ENCODE peak calls at places on chromosome 6, in nine cellular contexts. One of them, this sample, is unnamed.
A peak's percentile ranks its signal among the peaks of the same experiment; 100 is the strongest.

GRCh38 chr6:164124473-164124872 is 710.0 kb downstream of the QKI start:
- ATAC-seq in memory B cell: no peak
- ATAC-seq in naive thymus-derived CD8-positive, alpha-beta T cell: no peak
- ATAC-seq in central memory CD8-positive, alpha-beta T cell: no peak
- ATAC-seq in natural killer cell: no peak
- ATAC-seq in lung: no peak
- ATAC-seq in left ventricle myocardium superior: no peak
- ATAC-seq in upper lobe of right lung: no peak
- ATAC-seq in activated CD8-positive, alpha-beta memory T cell treated with anti-CD3 and anti-CD28 coated beads, Interleukin-2, amount 10 ng/mL, durations not matched to agents 7 days and 5 days: no peak
- ATAC-seq in this sample: no peak

GRCh38 chr6:16582437-16583150 is 178.7 kb downstream of the ATXN1 start:
- ATAC-seq in left ventricle myocardium superior: no peak
- ATAC-seq in naive thymus-derived CD8-positive, alpha-beta T cell: no peak
- ATAC-seq in natural killer cell: no peak
- ATAC-seq in lung: no peak
- ATAC-seq in activated CD8-positive, alpha-beta memory T cell treated with anti-CD3 and anti-CD28 coated beads, Interleukin-2, amount 10 ng/mL, durations not matched to agents 7 days and 5 days: no peak
- ATAC-seq in memory B cell: no peak
- ATAC-seq in upper lobe of right lung: no peak
- ATAC-seq in central memory CD8-positive, alpha-beta T cell: no peak
- ATAC-seq in this sample: no peak

GRCh38 chr6:107803957-107804356 is 20.2 kb downstream of the SCML4 start:
- ATAC-seq in activated CD8-positive, alpha-beta memory T cell treated with anti-CD3 and anti-CD28 coated beads, Interleukin-2, amount 10 ng/mL, durations not matched to agents 7 days and 5 days: no peak
- ATAC-seq in lung: no peak
- ATAC-seq in central memory CD8-positive, alpha-beta T cell: no peak
- ATAC-seq in upper lobe of right lung: no peak
- ATAC-seq in memory B cell: no peak
- ATAC-seq in left ventricle myocardium superior: no peak
- ATAC-seq in naive thymus-derived CD8-positive, alpha-beta T cell: no peak
- ATAC-seq in natural killer cell: no peak
- ATAC-seq in this sample: no peak

GRCh38 chr6:75422024-75422639 is 71.5 kb downstream of the FILIP1 start:
- ATAC-seq in lung: no peak
- ATAC-seq in activated CD8-positive, alpha-beta memory T cell treated with anti-CD3 and anti-CD28 coated beads, Interleukin-2, amount 10 ng/mL, durations not matched to agents 7 days and 5 days: no peak
- ATAC-seq in central memory CD8-positive, alpha-beta T cell: no peak
- ATAC-seq in naive thymus-derived CD8-positive, alpha-beta T cell: no peak
- ATAC-seq in upper lobe of right lung: no peak
- ATAC-seq in memory B cell: no peak
- ATAC-seq in natural killer cell: no peak
- ATAC-seq in left ventricle myocardium superior: peak; percentile 4
- ATAC-seq in this sample: no peak

GRCh38 chr6:93424303-93425064 is 5.1 kb upstream of the EPHA7 start:
- ATAC-seq in left ventricle myocardium superior: no peak
- ATAC-seq in central memory CD8-positive, alpha-beta T cell: no peak
- ATAC-seq in memory B cell: no peak
- ATAC-seq in activated CD8-positive, alpha-beta memory T cell treated with anti-CD3 and anti-CD28 coated beads, Interleukin-2, amount 10 ng/mL, durations not matched to agents 7 days and 5 days: no peak
- ATAC-seq in natural killer cell: no peak
- ATAC-seq in upper lobe of right lung: no peak
- ATAC-seq in lung: no peak
- ATAC-seq in naive thymus-derived CD8-positive, alpha-beta T cell: no peak
- ATAC-seq in this sample: no peak

GRCh38 chr6:137731960-137732616 is 135.0 kb upstream of the TNFAIP3 start:
- ATAC-seq in lung: no peak
- ATAC-seq in naive thymus-derived CD8-positive, alpha-beta T cell: no peak
- ATAC-seq in left ventricle myocardium superior: peak; percentile 42
- ATAC-seq in upper lobe of right lung: peak; percentile 59
- ATAC-seq in natural killer cell: no peak
- ATAC-seq in central memory CD8-positive, alpha-beta T cell: no peak
- ATAC-seq in memory B cell: no peak
- ATAC-seq in activated CD8-positive, alpha-beta memory T cell treated with anti-CD3 and anti-CD28 coated beads, Interleukin-2, amount 10 ng/mL, durations not matched to agents 7 days and 5 days: no peak
- ATAC-seq in this sample: no peak

GRCh38 chr6:113381957-113382356 is 475.2 kb upstream of the MARCKS start:
- ATAC-seq in activated CD8-positive, alpha-beta memory T cell treated with anti-CD3 and anti-CD28 coated beads, Interleukin-2, amount 10 ng/mL, durations not matched to agents 7 days and 5 days: no peak
- ATAC-seq in natural killer cell: no peak
- ATAC-seq in upper lobe of right lung: no peak
- ATAC-seq in left ventricle myocardium superior: peak; percentile 43
- ATAC-seq in lung: no peak
- ATAC-seq in memory B cell: peak; percentile 99
- ATAC-seq in naive thymus-derived CD8-positive, alpha-beta T cell: no peak
- ATAC-seq in central memory CD8-positive, alpha-beta T cell: no peak
- ATAC-seq in this sample: peak; percentile 73

GRCh38 chr6:16296061-16296670 is 57.8 kb downstream of the GMPR start:
- ATAC-seq in upper lobe of right lung: no peak
- ATAC-seq in memory B cell: no peak
- ATAC-seq in naive thymus-derived CD8-positive, alpha-beta T cell: no peak
- ATAC-seq in central memory CD8-positive, alpha-beta T cell: no peak
- ATAC-seq in left ventricle myocardium superior: no peak
- ATAC-seq in activated CD8-positive, alpha-beta memory T cell treated with anti-CD3 and anti-CD28 coated beads, Interleukin-2, amount 10 ng/mL, durations not matched to agents 7 days and 5 days: no peak
- ATAC-seq in lung: no peak
- ATAC-seq in natural killer cell: no peak
- ATAC-seq in this sample: no peak

GRCh38 chr6:49764571-49765236 is 20.5 kb upstream of the CRISP3 start:
- ATAC-seq in left ventricle myocardium superior: no peak
- ATAC-seq in lung: no peak
- ATAC-seq in activated CD8-positive, alpha-beta memory T cell treated with anti-CD3 and anti-CD28 coated beads, Interleukin-2, amount 10 ng/mL, durations not matched to agents 7 days and 5 days: no peak
- ATAC-seq in memory B cell: no peak
- ATAC-seq in naive thymus-derived CD8-positive, alpha-beta T cell: no peak
- ATAC-seq in central memory CD8-positive, alpha-beta T cell: no peak
- ATAC-seq in natural killer cell: no peak
- ATAC-seq in upper lobe of right lung: no peak
- ATAC-seq in this sample: no peak

GRCh38 chr6:155177369-155177961 is 86.3 kb upstream of the CLDN20 start:
- ATAC-seq in natural killer cell: no peak
- ATAC-seq in lung: no peak
- ATAC-seq in central memory CD8-positive, alpha-beta T cell: no peak
- ATAC-seq in left ventricle myocardium superior: peak; percentile 46
- ATAC-seq in upper lobe of right lung: peak; percentile 69
- ATAC-seq in naive thymus-derived CD8-positive, alpha-beta T cell: no peak
- ATAC-seq in memory B cell: peak; percentile 9
- ATAC-seq in activated CD8-positive, alpha-beta memory T cell treated with anti-CD3 and anti-CD28 coated beads, Interleukin-2, amount 10 ng/mL, durations not matched to agents 7 days and 5 days: peak; percentile 41
- ATAC-seq in this sample: peak; percentile 43

GRCh38 chr6:18392346-18392877 is 5.3 kb downstream of the RNF144B start:
- ATAC-seq in upper lobe of right lung: no peak
- ATAC-seq in natural killer cell: no peak
- ATAC-seq in central memory CD8-positive, alpha-beta T cell: no peak
- ATAC-seq in naive thymus-derived CD8-positive, alpha-beta T cell: no peak
- ATAC-seq in activated CD8-positive, alpha-beta memory T cell treated with anti-CD3 and anti-CD28 coated beads, Interleukin-2, amount 10 ng/mL, durations not matched to agents 7 days and 5 days: no peak
- ATAC-seq in left ventricle myocardium superior: no peak
- ATAC-seq in lung: no peak
- ATAC-seq in memory B cell: peak; percentile 76
- ATAC-seq in this sample: no peak

GRCh38 chr6:37502703-37503485 is 3.2 kb upstream of the CCDC167 start:
- ATAC-seq in naive thymus-derived CD8-positive, alpha-beta T cell: peak; percentile 76
- ATAC-seq in lung: no peak
- ATAC-seq in central memory CD8-positive, alpha-beta T cell: peak; percentile 81
- ATAC-seq in activated CD8-positive, alpha-beta memory T cell treated with anti-CD3 and anti-CD28 coated beads, Interleukin-2, amount 10 ng/mL, durations not matched to agents 7 days and 5 days: peak; percentile 32
- ATAC-seq in natural killer cell: peak; percentile 78
- ATAC-seq in memory B cell: peak; percentile 67
- ATAC-seq in left ventricle myocardium superior: no peak
- ATAC-seq in upper lobe of right lung: no peak
- ATAC-seq in this sample: no peak

GRCh38 chr6:95569560-95569959 is 7.8 kb upstream of the MANEA start:
- ATAC-seq in naive thymus-derived CD8-positive, alpha-beta T cell: no peak
- ATAC-seq in memory B cell: no peak
- ATAC-seq in activated CD8-positive, alpha-beta memory T cell treated with anti-CD3 and anti-CD28 coated beads, Interleukin-2, amount 10 ng/mL, durations not matched to agents 7 days and 5 days: no peak
- ATAC-seq in lung: no peak
- ATAC-seq in upper lobe of right lung: no peak
- ATAC-seq in left ventricle myocardium superior: no peak
- ATAC-seq in central memory CD8-positive, alpha-beta T cell: no peak
- ATAC-seq in natural killer cell: no peak
- ATAC-seq in this sample: no peak

GRCh38 chr6:87174078-87174579 is 18.8 kb downstream of the ZNF292 start:
- ATAC-seq in natural killer cell: peak; percentile 48
- ATAC-seq in memory B cell: peak; percentile 43
- ATAC-seq in central memory CD8-positive, alpha-beta T cell: no peak
- ATAC-seq in activated CD8-positive, alpha-beta memory T cell treated with anti-CD3 and anti-CD28 coated beads, Interleukin-2, amount 10 ng/mL, durations not matched to agents 7 days and 5 days: no peak
- ATAC-seq in lung: no peak
- ATAC-seq in naive thymus-derived CD8-positive, alpha-beta T cell: peak; percentile 59
- ATAC-seq in left ventricle myocardium superior: peak; percentile 95
- ATAC-seq in upper lobe of right lung: peak; percentile 33
- ATAC-seq in this sample: peak; percentile 95

GRCh38 chr6:26086214-26086613 is 1.0 kb upstream of the HFE start:
- ATAC-seq in upper lobe of right lung: no peak
- ATAC-seq in left ventricle myocardium superior: no peak
- ATAC-seq in central memory CD8-positive, alpha-beta T cell: peak; percentile 89
- ATAC-seq in naive thymus-derived CD8-positive, alpha-beta T cell: peak; percentile 97
- ATAC-seq in natural killer cell: peak; percentile 61
- ATAC-seq in lung: no peak
- ATAC-seq in activated CD8-positive, alpha-beta memory T cell treated with anti-CD3 and anti-CD28 coated beads, Interleukin-2, amount 10 ng/mL, durations not matched to agents 7 days and 5 days: peak; percentile 82
- ATAC-seq in memory B cell: peak; percentile 13
- ATAC-seq in this sample: no peak

GRCh38 chr6:11710221-11710836 is 68.3 kb downstream of the ADTRP start:
- ATAC-seq in natural killer cell: no peak
- ATAC-seq in central memory CD8-positive, alpha-beta T cell: no peak
- ATAC-seq in memory B cell: no peak
- ATAC-seq in lung: no peak
- ATAC-seq in left ventricle myocardium superior: no peak
- ATAC-seq in activated CD8-positive, alpha-beta memory T cell treated with anti-CD3 and anti-CD28 coated beads, Interleukin-2, amount 10 ng/mL, durations not matched to agents 7 days and 5 days: peak; percentile 35
- ATAC-seq in upper lobe of right lung: no peak
- ATAC-seq in naive thymus-derived CD8-positive, alpha-beta T cell: peak; percentile 82
- ATAC-seq in this sample: no peak

GRCh38 chr6:34657307-34657978 is 39.1 kb downstream of the ILRUN start:
- ATAC-seq in memory B cell: no peak
- ATAC-seq in naive thymus-derived CD8-positive, alpha-beta T cell: peak; percentile 25
- ATAC-seq in upper lobe of right lung: peak; percentile 81
- ATAC-seq in activated CD8-positive, alpha-beta memory T cell treated with anti-CD3 and anti-CD28 coated beads, Interleukin-2, amount 10 ng/mL, durations not matched to agents 7 days and 5 days: peak; percentile 13
- ATAC-seq in natural killer cell: peak; percentile 48
- ATAC-seq in left ventricle myocardium superior: peak; percentile 78
- ATAC-seq in central memory CD8-positive, alpha-beta T cell: no peak
- ATAC-seq in lung: peak; percentile 60
- ATAC-seq in this sample: peak; percentile 66

GRCh38 chr6:7974932-7975763 is 64.6 kb upstream of the TXNDC5 start:
- ATAC-seq in naive thymus-derived CD8-positive, alpha-beta T cell: no peak
- ATAC-seq in natural killer cell: no peak
- ATAC-seq in lung: peak; percentile 79
- ATAC-seq in left ventricle myocardium superior: peak; percentile 95
- ATAC-seq in activated CD8-positive, alpha-beta memory T cell treated with anti-CD3 and anti-CD28 coated beads, Interleukin-2, amount 10 ng/mL, durations not matched to agents 7 days and 5 days: no peak
- ATAC-seq in upper lobe of right lung: peak; percentile 86
- ATAC-seq in memory B cell: no peak
- ATAC-seq in central memory CD8-positive, alpha-beta T cell: no peak
- ATAC-seq in this sample: peak; percentile 64

GRCh38 chr6:168746013-168746412 is 305.0 kb downstream of the SMOC2 start:
- ATAC-seq in upper lobe of right lung: no peak
- ATAC-seq in central memory CD8-positive, alpha-beta T cell: no peak
- ATAC-seq in lung: no peak
- ATAC-seq in naive thymus-derived CD8-positive, alpha-beta T cell: no peak
- ATAC-seq in activated CD8-positive, alpha-beta memory T cell treated with anti-CD3 and anti-CD28 coated beads, Interleukin-2, amount 10 ng/mL, durations not matched to agents 7 days and 5 days: no peak
- ATAC-seq in natural killer cell: no peak
- ATAC-seq in left ventricle myocardium superior: no peak
- ATAC-seq in memory B cell: no peak
- ATAC-seq in this sample: no peak

GRCh38 chr6:19417713-19418112 is 419.5 kb upstream of the ID4 start:
- ATAC-seq in activated CD8-positive, alpha-beta memory T cell treated with anti-CD3 and anti-CD28 coated beads, Interleukin-2, amount 10 ng/mL, durations not matched to agents 7 days and 5 days: no peak
- ATAC-seq in central memory CD8-positive, alpha-beta T cell: no peak
- ATAC-seq in lung: no peak
- ATAC-seq in upper lobe of right lung: no peak
- ATAC-seq in natural killer cell: no peak
- ATAC-seq in left ventricle myocardium superior: no peak
- ATAC-seq in memory B cell: no peak
- ATAC-seq in naive thymus-derived CD8-positive, alpha-beta T cell: no peak
- ATAC-seq in this sample: peak; percentile 92

GRCh38 chr6:82067021-82067420 is 180.5 kb downstream of the IBTK start:
- ATAC-seq in natural killer cell: no peak
- ATAC-seq in upper lobe of right lung: peak; percentile 64
- ATAC-seq in central memory CD8-positive, alpha-beta T cell: no peak
- ATAC-seq in left ventricle myocardium superior: peak; percentile 74
- ATAC-seq in memory B cell: no peak
- ATAC-seq in activated CD8-positive, alpha-beta memory T cell treated with anti-CD3 and anti-CD28 coated beads, Interleukin-2, amount 10 ng/mL, durations not matched to agents 7 days and 5 days: no peak
- ATAC-seq in naive thymus-derived CD8-positive, alpha-beta T cell: no peak
- ATAC-seq in lung: no peak
- ATAC-seq in this sample: no peak

GRCh38 chr6:32627249-32627648 is 10.0 kb upstream of the HLA-DQA1 start:
- ATAC-seq in left ventricle myocardium superior: no peak
- ATAC-seq in memory B cell: no peak
- ATAC-seq in natural killer cell: no peak
- ATAC-seq in upper lobe of right lung: no peak
- ATAC-seq in activated CD8-positive, alpha-beta memory T cell treated with anti-CD3 and anti-CD28 coated beads, Interleukin-2, amount 10 ng/mL, durations not matched to agents 7 days and 5 days: no peak
- ATAC-seq in lung: no peak
- ATAC-seq in naive thymus-derived CD8-positive, alpha-beta T cell: no peak
- ATAC-seq in central memory CD8-positive, alpha-beta T cell: no peak
- ATAC-seq in this sample: no peak

This sample was measured in esophagus mucosa.